ENCODE peak calls at places on chromosomes 4 and X, in five cellular contexts. D, F, A, L and X are unnamed samples.

GRCh38 chrX:149712831-149713230 is 971 bp downstream of the MAGEA11 start:
- DNase-seq in D (no peak), A (no peak), F (no peak), L (no peak), X (no peak)

GRCh38 chr4:15262396-15262795 is 165.4 kb upstream of the C1QTNF7 start:
- DNase-seq in L (no peak), F (peak; percentile 33), D (no peak), A (no peak), X (no peak)

GRCh38 chr4:182065255-182065654 is 177.9 kb upstream of the TENM3 start:
- DNase-seq in D (no peak), F (no peak), A (no peak), L (no peak), X (no peak)

GRCh38 chr4:62881901-62882300 is 1527.3 kb downstream of the TECRL start:
- DNase-seq in D (no peak), F (peak; percentile 65), A (no peak), L (no peak), X (no peak)

GRCh38 chr4:147052361-147052760 is 106.7 kb upstream of the TTC29 start:
- DNase-seq in F (no peak), D (no peak), L (no peak), A (no peak), X (no peak)

GRCh38 chrX:16695079-16695676 is 17.3 kb downstream of the CTPS2 start:
- DNase-seq in A (peak; percentile 58), L (peak; percentile 45), F (peak; percentile 58), D (peak; percentile 94), X (peak; percentile 11)

GRCh38 chr4:153927546-153927945 is 138.7 kb upstream of the SFRP2 start:
- DNase-seq in F (no peak), D (no peak), A (no peak), L (no peak), X (no peak)

GRCh38 chr4:139817657-139818452 is 152.2 kb downstream of the MGST2 start:
- DNase-seq in F (no peak), A (no peak), L (no peak), D (no peak), X (no peak)

GRCh38 chr4:113639311-113639710 is 122.2 kb downstream of the CAMK2D start:
- DNase-seq in F (no peak), L (no peak), A (no peak), D (no peak), X (no peak)

GRCh38 chr4:156977435-156978160 is 6.0 kb upstream of the PDGFC start:
- DNase-seq in D (no peak), F (peak; percentile 97), L (peak; percentile 37), A (no peak), X (no peak)

GRCh38 chrX:10502961-10503360 is 117.4 kb downstream of the MID1 start:
- DNase-seq in D (no peak), F (no peak), L (no peak), A (no peak), X (no peak)

GRCh38 chrX:40152173-40152705 is 54.5 kb upstream of the BCOR start:
- DNase-seq in F (peak; percentile 23), L (no peak), A (no peak), D (no peak), X (no peak)

GRCh38 chr4:24734511-24734910 is 60.9 kb upstream of the SOD3 start:
- DNase-seq in L (no peak), F (no peak), A (no peak), D (no peak), X (no peak)

GRCh38 chr4:152448038-152448437 is 87.9 kb downstream of the FBXW7 start:
- DNase-seq in L (no peak), A (no peak), D (no peak), F (no peak), X (no peak)

GRCh38 chr4:187301923-187302322 is 578.3 kb upstream of the FAT1 start:
- DNase-seq in D (no peak), F (no peak), A (no peak), L (no peak), X (no peak)

GRCh38 chrX:110108381-110108796 is 105.5 kb downstream of the TMEM164 start:
- DNase-seq in F (no peak), A (no peak), L (no peak), D (no peak), X (no peak)

GRCh38 chrX:113400193-113400704 is 559.6 kb upstream of the AMOT start:
- DNase-seq in D (no peak), L (no peak), F (peak; percentile 11), A (no peak), X (no peak)

GRCh38 chrX:13029341-13029740 is 15.1 kb downstream of the FAM9C start:
- DNase-seq in F (peak; percentile 50), D (no peak), A (no peak), L (no peak), X (peak; percentile 3)

GRCh38 chr4:109332926-109333464 is 30.5 kb upstream of the COL25A1 start:
- DNase-seq in F (peak; percentile 5), A (peak; percentile 2), D (no peak), L (no peak), X (no peak)

GRCh38 chr4:183449193-183449888 is 4.9 kb downstream of the CDKN2AIP start:
- DNase-seq in L (peak; percentile 85), D (no peak), A (no peak), F (peak; percentile 86), X (no peak)

GRCh38 chr4:8319731-8320385 is 50.3 kb downstream of the HTRA3 start:
- DNase-seq in A (no peak), F (no peak), D (no peak), L (no peak), X (no peak)

GRCh38 chrX:68831405-68832100 is 2.7 kb downstream of the EFNB1 start:
- DNase-seq in A (no peak), F (peak; percentile 7), D (no peak), L (no peak), X (no peak)

GRCh38 chr4:6986781-6987565 is 56.2 kb upstream of the TADA2B start:
- DNase-seq in F (peak; percentile 93), D (peak; percentile 80), A (peak; percentile 94), L (peak; percentile 92), X (peak; percentile 91)

GRCh38 chr4:72295966-72296557 is 264.3 kb downstream of the NPFFR2 start:
- DNase-seq in A (no peak), D (no peak), F (peak; percentile 71), L (peak; percentile 10), X (peak; percentile 46)

GRCh38 chrX:137166591-137166990 is 132.8 kb upstream of the GPR101 start:
- DNase-seq in A (peak; percentile 9), D (no peak), L (no peak), F (no peak), X (no peak)

GRCh38 chr4:52659722-52660261 is 691 bp upstream of the USP46 start:
- DNase-seq in D (no peak), L (peak; percentile 37), F (peak; percentile 45), A (no peak), X (no peak)

GRCh38 chrX:137212078-137212632 is 178.4 kb upstream of the GPR101 start:
- DNase-seq in F (no peak), L (no peak), A (no peak), D (no peak), X (no peak)

GRCh38 chrX:155662297-155662696 is 49.5 kb upstream of the TMLHE start:
- DNase-seq in L (peak; percentile 1), A (no peak), D (no peak), F (peak; percentile 2), X (no peak)

GRCh38 chr4:114264877-114265291 is 285.4 kb upstream of the ARSJ start:
- DNase-seq in L (no peak), F (no peak), D (no peak), A (no peak), X (no peak)

GRCh38 chrX:104195489-104196084 is 29.3 kb downstream of the FAM199X start:
- DNase-seq in A (no peak), F (peak; percentile 51), D (no peak), L (peak; percentile 5), X (no peak)

GRCh38 chr4:101022151-101023024 is 324.9 kb downstream of the PPP3CA start:
- DNase-seq in L (no peak), F (peak; percentile 46), D (no peak), A (no peak), X (peak; percentile 9)

GRCh38 chr4:121156822-121157769 is 7.0 kb downstream of the TNIP3 start:
- DNase-seq in L (peak; percentile 6), F (peak; percentile 54), D (no peak), A (no peak), X (no peak)

GRCh38 chr4:115054836-115055235 is 58.6 kb downstream of the NDST4 start:
- DNase-seq in D (no peak), F (no peak), A (no peak), L (no peak), X (no peak)